ENCODE peak calls at places on chromosome 2, in nine cellular contexts. Q is A549, O is sigmoid colon, S is GM12878, J is upper lobe of left lung, N is ovary, Z is transverse colon, D is suprapubic skin, M is tibial nerve. T is an unnamed sample.

GRCh38 chr2:215432759-215433594 is 2.9 kb downstream of the FN1 start:
- DNase-seq in S (no peak), M (no peak), Z (no peak), O (no peak), N (no peak), J (no peak), Q (no peak), D (no peak), T (no peak)

GRCh38 chr2:232588680-232589585 is 38.4 kb downstream of the EIF4E2 start:
- DNase-seq in N (peak), M (no peak), S (no peak), D (no peak), J (peak), Q (peak), O (peak), Z (peak), T (peak)

GRCh38 chr2:59389240-59389639 is 1148.1 kb upstream of the FANCL start:
- DNase-seq in N (no peak), J (no peak), Z (no peak), D (no peak), M (no peak), Q (peak), S (no peak), O (no peak), T (no peak)

GRCh38 chr2:201881382-201881720 is 75.0 kb downstream of the CDK15 start:
- DNase-seq in Q (no peak), N (no peak), S (no peak), J (no peak), O (no peak), D (no peak), Z (no peak), M (no peak), T (no peak)

GRCh38 chr2:70385966-70386595 is 84.2 kb upstream of the FAM136A start:
- DNase-seq in N (no peak), M (no peak), O (no peak), Q (no peak), J (no peak), S (no peak), D (no peak), Z (no peak), T (no peak)

GRCh38 chr2:160751021-160751420 is 257.4 kb upstream of the RBMS1 start:
- DNase-seq in Z (no peak), N (no peak), J (no peak), D (no peak), Q (no peak), M (no peak), S (no peak), O (no peak), T (no peak)

GRCh38 chr2:102082591-102083586 is 59.7 kb upstream of the IL1R1 start:
- DNase-seq in N (no peak), D (no peak), M (no peak), S (peak), O (peak), J (peak), Q (no peak), Z (no peak), T (no peak)

GRCh38 chr2:151708788-151709187 is 25.5 kb downstream of the NEB start:
- DNase-seq in N (no peak), S (no peak), J (no peak), D (no peak), Q (no peak), O (no peak), M (no peak), Z (no peak), T (no peak)

GRCh38 chr2:55760125-55760524 is 66.5 kb upstream of the PNPT1 start:
- DNase-seq in O (no peak), M (no peak), Z (no peak), S (no peak), N (no peak), J (no peak), Q (no peak), D (no peak), T (no peak)

GRCh38 chr2:24122-24521 is 22.2 kb downstream of the FAM110C start:
- DNase-seq in J (no peak), Q (no peak), O (no peak), D (no peak), Z (peak), M (no peak), S (no peak), N (no peak), T (no peak)

GRCh38 chr2:131035112-131035825 is 58.0 kb downstream of the FAM168B start:
- DNase-seq in O (peak), M (no peak), J (no peak), N (peak), D (peak), S (no peak), Q (no peak), Z (no peak), T (peak)

GRCh38 chr2:84830095-84830494 is 50.8 kb downstream of the TRABD2A start:
- DNase-seq in Z (peak), S (no peak), O (peak), Q (no peak), N (peak), J (peak), M (peak), D (no peak), T (peak)

GRCh38 chr2:53103661-53104060 is 663.9 kb upstream of the CHAC2 start:
- DNase-seq in Z (no peak), O (no peak), S (no peak), D (no peak), M (no peak), Q (no peak), N (no peak), J (no peak), T (no peak)

GRCh38 chr2:129902731-129903585 is 76.5 kb upstream of the RAB6C start:
- DNase-seq in Q (no peak), Z (no peak), O (no peak), D (no peak), M (no peak), S (no peak), J (no peak), N (no peak), T (peak)

GRCh38 chr2:194252127-194252526 is 1404.9 kb upstream of the SLC39A10 start:
- DNase-seq in N (no peak), S (no peak), O (no peak), D (no peak), Q (no peak), M (no peak), Z (no peak), J (no peak), T (no peak)

GRCh38 chr2:124145982-124146381 is 120.9 kb downstream of the CNTNAP5 start:
- DNase-seq in Q (no peak), D (no peak), Z (no peak), S (no peak), O (no peak), N (no peak), J (no peak), M (no peak), T (no peak)

GRCh38 chr2:224278531-224278930 is 123.4 kb downstream of the FAM124B start:
- DNase-seq in J (no peak), D (no peak), Z (no peak), O (no peak), Q (no peak), N (no peak), M (no peak), S (no peak), T (no peak)

GRCh38 chr2:31235504-31235902 is 1.6 kb downstream of the EHD3 start:
- DNase-seq in O (no peak), Q (no peak), S (no peak), Z (no peak), J (no peak), D (no peak), N (no peak), M (no peak), T (no peak)

GRCh38 chr2:219707496-219708285 is 80.3 kb downstream of the SLC4A3 start:
- DNase-seq in Q (no peak), J (no peak), O (no peak), D (no peak), Z (no peak), M (no peak), S (no peak), N (no peak), T (no peak)

GRCh38 chr2:193966590-193966989 is 1690.4 kb upstream of the SLC39A10 start:
- DNase-seq in N (no peak), M (no peak), S (no peak), Z (no peak), O (no peak), Q (peak), J (no peak), D (no peak), T (no peak)

GRCh38 chr2:46393865-46394264 is 85.5 kb upstream of the TMEM247 start:
- DNase-seq in Z (no peak), N (no peak), Q (no peak), J (no peak), M (no peak), S (no peak), O (no peak), D (no peak), T (no peak)

GRCh38 chr2:81260320-81260719 is 955.8 kb upstream of the LRRTM1 start:
- DNase-seq in N (no peak), M (no peak), S (no peak), J (no peak), Q (no peak), Z (no peak), O (no peak), D (no peak), T (no peak)

GRCh38 chr2:241736111-241736510 is 1.7 kb downstream of the D2HGDH start:
- DNase-seq in S (no peak), J (no peak), O (no peak), N (no peak), M (no peak), Z (no peak), Q (no peak), D (no peak), T (no peak)

GRCh38 chr2:61924895-61925663 is 19.6 kb downstream of the COMMD1 start:
- DNase-seq in S (no peak), Z (no peak), N (no peak), M (no peak), O (no peak), D (no peak), Q (no peak), J (no peak), T (no peak)

GRCh38 chr2:225207471-225207870 is 165.2 kb upstream of the DOCK10 start:
- DNase-seq in S (no peak), J (no peak), Q (no peak), O (no peak), N (no peak), D (no peak), M (no peak), Z (no peak), T (no peak)

GRCh38 chr2:196131949-196132925 is 39.1 kb downstream of the STK17B start:
- DNase-seq in J (no peak), Z (no peak), O (no peak), Q (no peak), D (no peak), S (no peak), N (no peak), M (no peak), T (no peak)

GRCh38 chr2:13876491-13877037 is 756.0 kb upstream of the LRATD1 start:
- DNase-seq in M (no peak), O (no peak), S (no peak), N (no peak), D (no peak), Q (no peak), J (no peak), Z (no peak), T (no peak)

GRCh38 chr2:97761192-97761591 is 47.8 kb downstream of the ZAP70 start:
- DNase-seq in Q (no peak), N (no peak), O (no peak), M (no peak), S (no peak), J (no peak), Z (no peak), D (no peak), T (peak)

GRCh38 chr2:26658691-26659346 is 17.7 kb upstream of the CIB4 start:
- DNase-seq in Q (no peak), N (no peak), D (peak), O (no peak), S (no peak), Z (no peak), J (no peak), M (no peak), T (no peak)

GRCh38 chr2:204172074-204172600 is 235.6 kb downstream of the ICOS start:
- DNase-seq in D (no peak), M (no peak), S (no peak), O (no peak), Z (no peak), Q (no peak), J (no peak), N (no peak), T (no peak)

GRCh38 chr2:3487028-3487425 is 32.3 kb downstream of the ADI1 start:
- DNase-seq in S (no peak), D (peak), M (no peak), O (peak), Z (no peak), N (no peak), J (peak), Q (no peak), T (no peak)

GRCh38 chr2:65366595-65367125 is 65.7 kb downstream of the SPRED2 start:
- DNase-seq in M (no peak), J (peak), D (no peak), N (no peak), Z (peak), O (no peak), S (peak), Q (peak), T (no peak)

GRCh38 chr2:73821227-73821626 is 7.5 kb upstream of the STAMBP start:
- DNase-seq in M (no peak), J (no peak), S (peak), N (no peak), D (no peak), Q (no peak), O (no peak), Z (no peak), T (no peak)

GRCh38 chr2:228841475-228841874 is 429.6 kb downstream of the PID1 start:
- DNase-seq in Z (no peak), M (no peak), N (no peak), O (no peak), Q (no peak), S (no peak), J (no peak), D (no peak), T (no peak)

GRCh38 chr2:146228659-146229058 is 1616.2 kb upstream of the ACVR2A start:
- DNase-seq in J (no peak), S (peak), Z (no peak), D (no peak), O (no peak), Q (no peak), M (no peak), N (no peak), T (no peak)

GRCh38 chr2:204321910-204322765 is 223.1 kb upstream of the PARD3B start:
- DNase-seq in Z (no peak), S (no peak), J (no peak), O (no peak), N (no peak), Q (no peak), M (no peak), D (no peak), T (no peak)

GRCh38 chr2:144707927-144708326 is 188.0 kb upstream of the ZEB2 start:
- DNase-seq in D (no peak), S (no peak), Q (no peak), Z (no peak), O (no peak), M (no peak), J (no peak), N (no peak), T (no peak)
- TF ChIP-seq EP300 in D (no peak), S (no peak), Q (no peak), Z (no peak), O (no peak), M (no peak), J (no peak), N (no peak), T (no peak)

GRCh38 chr2:206159346-206160123 is at the start of the genes EEF1B2 and NDUFS1:
- DNase-seq in Q (peak), Z (peak), M (peak), S (peak), O (peak), D (peak), J (peak), N (peak), T (peak)
- TF ChIP-seq POLR2A in Q (peak), Z (peak), M (peak), S (peak), O (peak), D (peak), J (no peak), N (peak), T (peak)

DNA sequence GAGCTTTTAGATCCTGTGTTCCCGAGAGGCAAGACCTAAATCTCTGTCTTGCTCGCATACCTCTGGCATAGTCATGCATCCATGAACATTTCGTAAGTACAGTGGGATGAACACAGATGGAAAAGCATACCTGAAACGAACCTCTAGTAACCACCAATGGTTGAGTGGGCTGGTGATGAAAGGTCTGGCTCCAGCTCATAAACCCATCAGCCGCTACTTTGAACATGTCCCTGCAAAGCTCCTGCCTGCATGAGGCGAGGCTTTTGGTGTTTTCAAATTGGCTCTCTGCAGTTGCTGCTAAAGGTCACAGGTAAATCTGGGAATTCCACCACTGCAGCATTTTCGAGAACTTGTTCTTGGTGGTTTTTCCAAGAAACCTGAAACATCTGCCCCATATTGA is 3.6 kb upstream of the NRP2 start:
- DNase-seq in Q (no peak), J (no peak), D (no peak), Z (no peak), S (no peak), M (no peak), O (no peak), N (no peak), T (no peak)
- TF ChIP-seq EP300 in Q (no peak), J (no peak), D (no peak), Z (no peak), S (no peak), M (no peak), O (no peak), N (no peak), T (no peak)

DNA sequence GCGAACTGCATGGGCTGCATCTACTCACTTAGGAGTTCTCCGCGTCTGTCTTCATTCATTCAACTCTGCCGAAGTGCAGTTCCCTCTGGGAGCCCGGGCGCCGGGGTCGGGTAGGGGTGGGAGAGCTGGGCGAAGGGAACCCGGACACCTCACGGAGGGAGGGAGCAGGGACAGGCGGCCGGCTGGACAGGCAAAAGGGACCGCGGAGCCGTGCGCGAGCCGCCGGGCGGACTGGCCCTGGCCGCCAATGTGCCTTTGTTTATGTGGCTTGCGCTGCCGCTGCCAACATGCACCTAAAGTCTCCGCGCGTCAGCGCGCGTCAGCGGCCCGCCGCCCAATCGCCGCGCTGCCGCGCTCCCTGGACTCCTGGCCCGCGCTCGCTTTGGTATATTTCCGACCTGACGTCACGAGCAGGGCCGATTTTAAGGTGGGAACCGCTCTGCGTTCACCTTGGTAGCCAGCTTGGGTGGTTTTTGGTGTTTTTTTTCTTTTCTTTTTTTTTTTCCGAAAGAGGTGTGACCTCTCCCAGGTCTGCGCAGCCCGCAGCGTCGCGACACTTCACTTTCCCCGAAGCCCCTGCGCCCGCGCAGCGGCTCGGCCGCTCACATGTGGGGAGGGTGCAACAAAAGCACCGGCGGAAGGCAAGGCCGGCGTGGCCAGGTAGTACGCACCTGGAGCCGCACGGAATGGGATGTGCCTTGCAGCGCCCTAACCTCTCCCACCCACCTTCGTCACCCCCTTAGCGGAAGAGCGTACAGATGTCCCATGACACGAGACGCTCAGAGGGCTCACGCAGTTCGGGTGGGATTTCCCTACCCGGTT is at the start of gene NR4A2:
- DNase-seq in S (no peak), M (peak), D (peak), Z (peak), J (peak), Q (peak), O (peak), N (peak), T (peak)
- TF ChIP-seq POLR2A in S (peak), M (peak), D (peak), Z (peak), J (peak), Q (peak), O (peak), N (peak), T (peak)

DNA sequence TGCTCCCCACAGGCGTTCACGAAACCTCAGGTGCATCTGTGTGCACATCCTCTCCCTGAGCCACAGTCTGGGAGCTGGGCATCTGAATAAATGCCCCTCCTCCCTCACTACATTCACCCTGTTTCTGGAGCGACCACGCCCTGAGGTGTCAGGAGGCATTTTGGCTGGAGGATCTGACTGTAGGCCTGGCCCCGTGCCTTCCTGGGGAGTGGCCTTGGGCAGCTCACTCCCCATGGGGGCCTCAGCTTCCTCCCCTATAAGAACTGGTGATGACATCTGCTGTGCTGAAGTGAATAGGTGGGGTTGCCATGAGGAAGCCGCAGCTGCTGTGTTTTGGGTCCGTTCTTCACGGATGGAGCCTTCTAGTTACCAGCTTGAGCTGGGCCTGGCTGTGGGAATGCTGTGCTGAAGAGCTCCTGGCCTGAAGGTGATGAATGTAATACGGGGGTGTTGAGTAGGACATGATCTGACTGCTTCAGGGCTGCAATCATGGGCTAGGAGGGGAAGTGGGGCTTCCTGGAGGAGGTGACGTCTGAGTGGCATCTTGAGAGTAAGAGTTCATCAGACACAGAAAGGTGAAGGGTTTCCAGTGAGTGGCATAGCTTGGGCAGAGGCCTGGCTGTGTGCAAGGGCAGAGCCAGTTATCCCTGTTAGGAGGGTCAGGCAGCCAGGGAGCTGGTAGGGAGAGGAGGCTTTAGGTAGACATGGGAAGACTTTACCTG is 58.2 kb downstream of the GLI2 start:
- DNase-seq in Z (no peak), S (no peak), Q (no peak), M (no peak), N (peak), J (no peak), D (no peak), O (no peak), T (no peak)
- TF ChIP-seq EP300 in Z (no peak), S (no peak), Q (no peak), M (no peak), N (no peak), J (no peak), D (no peak), O (no peak), T (no peak)

GRCh38 chr2:99140056-99140859 is 1.2 kb upstream of the C2orf15 start:
- DNase-seq in Q (no peak), M (no peak), N (no peak), O (no peak), J (no peak), S (no peak), D (no peak), Z (no peak), T (no peak)

GRCh38 chr2:99139003-99139402 is 2.5 kb upstream of the C2orf15 start:
- DNase-seq in O (no peak), D (no peak), N (no peak), Q (no peak), M (no peak), S (no peak), Z (no peak), J (no peak), T (no peak)

GRCh38 chr2:99141110-99142108 is at the start of gene C2orf15:
- DNase-seq in Z (peak), S (peak), J (peak), M (peak), O (peak), N (peak), Q (peak), D (peak), T (peak)

DNA sequence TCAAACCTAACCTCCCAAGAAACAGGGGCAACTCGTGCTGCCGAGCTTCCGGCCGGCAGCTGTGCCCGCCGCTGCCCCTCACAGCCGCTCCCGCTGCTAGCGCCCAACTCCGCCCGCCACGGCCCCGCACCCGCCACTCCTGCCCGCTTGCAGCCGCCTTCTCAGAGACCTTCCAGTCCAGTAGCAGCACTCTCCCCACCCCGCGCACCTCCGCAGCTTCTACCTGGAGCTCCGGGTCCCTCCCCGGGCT is 722 bp upstream of the C2orf15 start:
- DNase-seq in Z (no peak), Q (no peak), M (no peak), O (peak), J (no peak), S (no peak), N (no peak), D (no peak), T (no peak)
- TF ChIP-seq POLR2A in Z (no peak), Q (peak), M (peak), O (no peak), J (no peak), S (no peak), N (peak), D (no peak), T (no peak)